ENCODE peak calls at places on chromosomes 2 and 18, in seven cellular contexts. F is fibroblast of mammary gland, A is body of pancreas, P is EL, J is neuronal stem cell, R is T-helper 9 cell, Y is M059J. X is an unnamed sample.

GRCh38 chr18:6885992-6886823 is 156.7 kb downstream of the ARHGAP28 start:
- DNase-seq in F (peak), A (peak), P (peak), J (peak), R (no peak), Y (peak), X (peak)

GRCh38 chr2:45329045-45329677 is 281.9 kb downstream of the SRBD1 start:
- DNase-seq in F (peak), A (peak), P (peak), J (no peak), R (no peak), Y (peak), X (peak)

GRCh38 chr18:57210101-57210661 is 63.3 kb downstream of the BOD1L2 start:
- DNase-seq in F (peak), A (peak), P (peak), J (peak), R (no peak), Y (peak), X (peak)

GRCh38 chr2:180660881-180661280 is 319.5 kb upstream of the UBE2E3 start:
- DNase-seq in F (no peak), A (no peak), P (no peak), J (no peak), R (no peak), Y (no peak), X (no peak)

GRCh38 chr2:104938226-104938941 is 84.5 kb downstream of the POU3F3 start:
- DNase-seq in F (no peak), A (no peak), P (no peak), J (no peak), R (no peak), Y (no peak), X (no peak)

GRCh38 chr18:58525517-58525916 is 103.4 kb downstream of the ALPK2 start:
- DNase-seq in F (peak), A (no peak), P (peak), J (no peak), R (no peak), Y (peak), X (no peak)

GRCh38 chr2:176140130-176140519 is 10.6 kb downstream of the HOXD8 start:
- DNase-seq in F (peak), A (no peak), P (no peak), J (no peak), R (no peak), Y (no peak), X (no peak)

GRCh38 chr2:68317971-68318685 is 1.6 kb downstream of the CNRIP1 start:
- DNase-seq in F (peak), A (no peak), P (no peak), J (no peak), R (no peak), Y (no peak), X (no peak)

GRCh38 chr2:174023591-174024523 is 58.7 kb upstream of the SP3 start:
- DNase-seq in F (peak), A (peak), P (peak), J (no peak), R (no peak), Y (peak), X (no peak)

GRCh38 chr2:175855794-175856453 is 146.1 kb downstream of the LNPK start:
- DNase-seq in F (peak), A (no peak), P (peak), J (no peak), R (no peak), Y (peak), X (no peak)

GRCh38 chr18:66329716-66330115 is 274.2 kb downstream of the CDH19 start:
- DNase-seq in F (no peak), A (no peak), P (no peak), J (no peak), R (no peak), Y (no peak), X (no peak)

GRCh38 chr2:230751062-230751461 is 38.4 kb downstream of the CAB39 start:
- DNase-seq in F (peak), A (no peak), P (peak), J (no peak), R (no peak), Y (peak), X (no peak)

GRCh38 chr2:190216829-190217228 is 102.8 kb downstream of the HIBCH start:
- DNase-seq in F (no peak), A (peak), P (peak), J (peak), R (peak), Y (peak), X (peak)